ENCODE peak calls at places on chromosome 18, in nine cellular contexts. One of them, this sample, is unnamed.

GRCh38 chr18:31498450-31499156 is 626 bp downstream of the DSG2 start:
- DNase-seq in neural progenitor cell: peak
- DNase-seq in esophagus muscularis mucosa: no peak
- DNase-seq in RWPE1: no peak
- DNase-seq in progenitor cell of endocrine pancreas: no peak
- DNase-seq in AG09309: no peak
- DNase-seq in cardiac muscle cell: no peak
- DNase-seq in cardiac fibroblast: peak
- DNase-seq in Calu3: no peak
- DNase-seq in this sample: no peak

GRCh38 chr18:47996091-47996541 is 65.7 kb upstream of the SMAD2 start:
- DNase-seq in neural progenitor cell: peak
- DNase-seq in esophagus muscularis mucosa: no peak
- DNase-seq in RWPE1: no peak
- DNase-seq in progenitor cell of endocrine pancreas: no peak
- DNase-seq in AG09309: no peak
- DNase-seq in cardiac muscle cell: no peak
- DNase-seq in cardiac fibroblast: no peak
- DNase-seq in Calu3: no peak
- DNase-seq in this sample: peak

GRCh38 chr18:43078485-43079092 is 36.9 kb downstream of the RIT2 start:
- DNase-seq in neural progenitor cell: peak
- DNase-seq in esophagus muscularis mucosa: no peak
- DNase-seq in RWPE1: no peak
- DNase-seq in progenitor cell of endocrine pancreas: no peak
- DNase-seq in AG09309: no peak
- DNase-seq in cardiac muscle cell: peak
- DNase-seq in cardiac fibroblast: no peak
- DNase-seq in Calu3: no peak
- DNase-seq in this sample: no peak

GRCh38 chr18:48739266-48740067 is 200.6 kb downstream of the CTIF start:
- DNase-seq in neural progenitor cell: no peak
- DNase-seq in esophagus muscularis mucosa: no peak
- DNase-seq in RWPE1: no peak
- DNase-seq in progenitor cell of endocrine pancreas: no peak
- DNase-seq in AG09309: no peak
- DNase-seq in cardiac muscle cell: no peak
- DNase-seq in cardiac fibroblast: no peak
- DNase-seq in Calu3: no peak
- DNase-seq in this sample: no peak

GRCh38 chr18:79597176-79598045 is 82.2 kb upstream of the CTDP1 start:
- DNase-seq in neural progenitor cell: no peak
- DNase-seq in esophagus muscularis mucosa: no peak
- DNase-seq in RWPE1: no peak
- DNase-seq in progenitor cell of endocrine pancreas: no peak
- DNase-seq in AG09309: no peak
- DNase-seq in cardiac muscle cell: no peak
- DNase-seq in cardiac fibroblast: no peak
- DNase-seq in Calu3: no peak
- DNase-seq in this sample: no peak

GRCh38 chr18:27223570-27224340 is 38.6 kb upstream of the CHST9 start:
- DNase-seq in neural progenitor cell: peak
- DNase-seq in esophagus muscularis mucosa: no peak
- DNase-seq in RWPE1: no peak
- DNase-seq in progenitor cell of endocrine pancreas: no peak
- DNase-seq in AG09309: no peak
- DNase-seq in cardiac muscle cell: no peak
- DNase-seq in cardiac fibroblast: no peak
- DNase-seq in Calu3: peak
- DNase-seq in this sample: no peak

GRCh38 chr18:68778280-68778875 is 19.5 kb upstream of the CCDC102B start:
- DNase-seq in neural progenitor cell: no peak
- DNase-seq in esophagus muscularis mucosa: no peak
- DNase-seq in RWPE1: no peak
- DNase-seq in progenitor cell of endocrine pancreas: no peak
- DNase-seq in AG09309: no peak
- DNase-seq in cardiac muscle cell: no peak
- DNase-seq in cardiac fibroblast: no peak
- DNase-seq in Calu3: no peak
- DNase-seq in this sample: no peak

GRCh38 chr18:70373062-70373519 is 84.2 kb downstream of the SOCS6 start:
- DNase-seq in neural progenitor cell: no peak
- DNase-seq in esophagus muscularis mucosa: no peak
- DNase-seq in RWPE1: peak
- DNase-seq in progenitor cell of endocrine pancreas: no peak
- DNase-seq in AG09309: peak
- DNase-seq in cardiac muscle cell: no peak
- DNase-seq in cardiac fibroblast: peak
- DNase-seq in Calu3: no peak
- DNase-seq in this sample: no peak

GRCh38 chr18:72768681-72769229 is 99.0 kb downstream of the NETO1 start:
- DNase-seq in neural progenitor cell: peak
- DNase-seq in esophagus muscularis mucosa: no peak
- DNase-seq in RWPE1: no peak
- DNase-seq in progenitor cell of endocrine pancreas: no peak
- DNase-seq in AG09309: no peak
- DNase-seq in cardiac muscle cell: no peak
- DNase-seq in cardiac fibroblast: no peak
- DNase-seq in Calu3: no peak
- DNase-seq in this sample: no peak

GRCh38 chr18:48191494-48191893 is 217.7 kb downstream of the ZBTB7C start:
- DNase-seq in neural progenitor cell: peak
- DNase-seq in esophagus muscularis mucosa: no peak
- DNase-seq in RWPE1: no peak
- DNase-seq in progenitor cell of endocrine pancreas: no peak
- DNase-seq in AG09309: no peak
- DNase-seq in cardiac muscle cell: peak
- DNase-seq in cardiac fibroblast: no peak
- DNase-seq in Calu3: no peak
- DNase-seq in this sample: no peak

GRCh38 chr18:2515908-2516625 is 55.2 kb downstream of the METTL4 start:
- DNase-seq in neural progenitor cell: no peak
- DNase-seq in esophagus muscularis mucosa: no peak
- DNase-seq in RWPE1: peak
- DNase-seq in progenitor cell of endocrine pancreas: no peak
- DNase-seq in AG09309: peak
- DNase-seq in cardiac muscle cell: no peak
- DNase-seq in cardiac fibroblast: peak
- DNase-seq in Calu3: peak
- DNase-seq in this sample: no peak

GRCh38 chr18:70494524-70494923 is 205.7 kb downstream of the SOCS6 start:
- DNase-seq in neural progenitor cell: no peak
- DNase-seq in esophagus muscularis mucosa: no peak
- DNase-seq in RWPE1: no peak
- DNase-seq in progenitor cell of endocrine pancreas: no peak
- DNase-seq in AG09309: no peak
- DNase-seq in cardiac muscle cell: no peak
- DNase-seq in cardiac fibroblast: no peak
- DNase-seq in Calu3: no peak
- DNase-seq in this sample: no peak

GRCh38 chr18:79529296-79529695 is 133.6 kb downstream of the NFATC1 start:
- DNase-seq in neural progenitor cell: no peak
- DNase-seq in esophagus muscularis mucosa: no peak
- DNase-seq in RWPE1: no peak
- DNase-seq in progenitor cell of endocrine pancreas: no peak
- DNase-seq in AG09309: no peak
- DNase-seq in cardiac muscle cell: no peak
- DNase-seq in cardiac fibroblast: no peak
- DNase-seq in Calu3: no peak
- DNase-seq in this sample: no peak

GRCh38 chr18:9608728-9609127 is 5.6 kb downstream of the PPP4R1 start:
- DNase-seq in neural progenitor cell: no peak
- DNase-seq in esophagus muscularis mucosa: no peak
- DNase-seq in RWPE1: no peak
- DNase-seq in progenitor cell of endocrine pancreas: no peak
- DNase-seq in AG09309: no peak
- DNase-seq in cardiac muscle cell: no peak
- DNase-seq in cardiac fibroblast: no peak
- DNase-seq in Calu3: no peak
- DNase-seq in this sample: no peak

GRCh38 chr18:72672364-72673151 is 128.4 kb upstream of the CBLN2 start:
- DNase-seq in neural progenitor cell: peak
- DNase-seq in esophagus muscularis mucosa: no peak
- DNase-seq in RWPE1: peak
- DNase-seq in progenitor cell of endocrine pancreas: no peak
- DNase-seq in AG09309: peak
- DNase-seq in cardiac muscle cell: peak
- DNase-seq in cardiac fibroblast: peak
- DNase-seq in Calu3: peak
- DNase-seq in this sample: no peak

GRCh38 chr18:44507729-44508325 is 172.9 kb upstream of the SETBP1 start:
- DNase-seq in neural progenitor cell: no peak
- DNase-seq in esophagus muscularis mucosa: no peak
- DNase-seq in RWPE1: no peak
- DNase-seq in progenitor cell of endocrine pancreas: no peak
- DNase-seq in AG09309: no peak
- DNase-seq in cardiac muscle cell: peak
- DNase-seq in cardiac fibroblast: peak
- DNase-seq in Calu3: no peak
- DNase-seq in this sample: no peak

GRCh38 chr18:22387364-22387763 is 30.4 kb downstream of the CTAGE1 start:
- DNase-seq in neural progenitor cell: no peak
- DNase-seq in esophagus muscularis mucosa: no peak
- DNase-seq in RWPE1: no peak
- DNase-seq in progenitor cell of endocrine pancreas: no peak
- DNase-seq in AG09309: no peak
- DNase-seq in cardiac muscle cell: no peak
- DNase-seq in cardiac fibroblast: no peak
- DNase-seq in Calu3: no peak
- DNase-seq in this sample: no peak

GRCh38 chr18:62898359-62898758 is 183.0 kb downstream of the PHLPP1 start:
- DNase-seq in neural progenitor cell: no peak
- DNase-seq in esophagus muscularis mucosa: no peak
- DNase-seq in RWPE1: no peak
- DNase-seq in progenitor cell of endocrine pancreas: no peak
- DNase-seq in AG09309: no peak
- DNase-seq in cardiac muscle cell: no peak
- DNase-seq in cardiac fibroblast: no peak
- DNase-seq in Calu3: no peak
- DNase-seq in this sample: no peak

GRCh38 chr18:79789901-79790885 is 7.5 kb upstream of the KCNG2 start:
- DNase-seq in neural progenitor cell: no peak
- DNase-seq in esophagus muscularis mucosa: no peak
- DNase-seq in RWPE1: no peak
- DNase-seq in progenitor cell of endocrine pancreas: no peak
- DNase-seq in AG09309: no peak
- DNase-seq in cardiac muscle cell: no peak
- DNase-seq in cardiac fibroblast: no peak
- DNase-seq in Calu3: no peak
- DNase-seq in this sample: no peak

GRCh38 chr18:79962311-79962710 is 2.1 kb upstream of the HSBP1L1 start:
- DNase-seq in neural progenitor cell: no peak
- DNase-seq in esophagus muscularis mucosa: no peak
- DNase-seq in RWPE1: peak
- DNase-seq in progenitor cell of endocrine pancreas: no peak
- DNase-seq in AG09309: no peak
- DNase-seq in cardiac muscle cell: no peak
- DNase-seq in cardiac fibroblast: no peak
- DNase-seq in Calu3: peak
- DNase-seq in this sample: peak

GRCh38 chr18:489244-490023 is 11.1 kb downstream of the COLEC12 start:
- DNase-seq in neural progenitor cell: no peak
- DNase-seq in esophagus muscularis mucosa: no peak
- DNase-seq in RWPE1: no peak
- DNase-seq in progenitor cell of endocrine pancreas: no peak
- DNase-seq in AG09309: no peak
- DNase-seq in cardiac muscle cell: no peak
- DNase-seq in cardiac fibroblast: peak
- DNase-seq in Calu3: no peak
- DNase-seq in this sample: no peak

GRCh38 chr18:58391932-58392331 is 237.0 kb downstream of the ALPK2 start:
- DNase-seq in neural progenitor cell: peak
- DNase-seq in esophagus muscularis mucosa: no peak
- DNase-seq in RWPE1: no peak
- DNase-seq in progenitor cell of endocrine pancreas: no peak
- DNase-seq in AG09309: no peak
- DNase-seq in cardiac muscle cell: no peak
- DNase-seq in cardiac fibroblast: no peak
- DNase-seq in Calu3: no peak
- DNase-seq in this sample: no peak

GRCh38 chr18:59996370-59996966 is 96.7 kb downstream of the PMAIP1 start:
- DNase-seq in neural progenitor cell: peak
- DNase-seq in esophagus muscularis mucosa: no peak
- DNase-seq in RWPE1: peak
- DNase-seq in progenitor cell of endocrine pancreas: peak
- DNase-seq in AG09309: peak
- DNase-seq in cardiac muscle cell: peak
- DNase-seq in cardiac fibroblast: peak
- DNase-seq in Calu3: peak
- DNase-seq in this sample: no peak
- TF ChIP-seq CTCF in neural progenitor cell: peak
- TF ChIP-seq CTCF in esophagus muscularis mucosa: peak
- TF ChIP-seq CTCF in RWPE1: peak
- TF ChIP-seq CTCF in progenitor cell of endocrine pancreas: peak
- TF ChIP-seq CTCF in AG09309: peak
- TF ChIP-seq CTCF in cardiac muscle cell: peak
- TF ChIP-seq CTCF in cardiac fibroblast: peak
- TF ChIP-seq CTCF in Calu3: peak
- TF ChIP-seq CTCF in this sample: no peak

GRCh38 chr18:75635096-75635495 is 207.6 kb upstream of the SMIM21 start:
- DNase-seq in neural progenitor cell: no peak
- DNase-seq in esophagus muscularis mucosa: no peak
- DNase-seq in RWPE1: no peak
- DNase-seq in progenitor cell of endocrine pancreas: no peak
- DNase-seq in AG09309: no peak
- DNase-seq in cardiac muscle cell: no peak
- DNase-seq in cardiac fibroblast: no peak
- DNase-seq in Calu3: no peak
- DNase-seq in this sample: no peak
- TF ChIP-seq CTCF in neural progenitor cell: no peak
- TF ChIP-seq CTCF in esophagus muscularis mucosa: no peak
- TF ChIP-seq CTCF in RWPE1: no peak
- TF ChIP-seq CTCF in progenitor cell of endocrine pancreas: no peak
- TF ChIP-seq CTCF in AG09309: no peak
- TF ChIP-seq CTCF in cardiac muscle cell: no peak
- TF ChIP-seq CTCF in cardiac fibroblast: no peak
- TF ChIP-seq CTCF in Calu3: no peak
- TF ChIP-seq CTCF in this sample: no peak

GRCh38 chr18:54622084-54622483 is 31.0 kb downstream of the DYNAP start:
- DNase-seq in neural progenitor cell: no peak
- DNase-seq in esophagus muscularis mucosa: no peak
- DNase-seq in RWPE1: no peak
- DNase-seq in progenitor cell of endocrine pancreas: no peak
- DNase-seq in AG09309: no peak
- DNase-seq in cardiac muscle cell: no peak
- DNase-seq in cardiac fibroblast: no peak
- DNase-seq in Calu3: no peak
- DNase-seq in this sample: no peak
- TF ChIP-seq CTCF in neural progenitor cell: no peak
- TF ChIP-seq CTCF in esophagus muscularis mucosa: no peak
- TF ChIP-seq CTCF in RWPE1: no peak
- TF ChIP-seq CTCF in progenitor cell of endocrine pancreas: peak
- TF ChIP-seq CTCF in AG09309: no peak
- TF ChIP-seq CTCF in cardiac muscle cell: peak
- TF ChIP-seq CTCF in cardiac fibroblast: no peak
- TF ChIP-seq CTCF in Calu3: no peak
- TF ChIP-seq CTCF in this sample: no peak

DNA sequence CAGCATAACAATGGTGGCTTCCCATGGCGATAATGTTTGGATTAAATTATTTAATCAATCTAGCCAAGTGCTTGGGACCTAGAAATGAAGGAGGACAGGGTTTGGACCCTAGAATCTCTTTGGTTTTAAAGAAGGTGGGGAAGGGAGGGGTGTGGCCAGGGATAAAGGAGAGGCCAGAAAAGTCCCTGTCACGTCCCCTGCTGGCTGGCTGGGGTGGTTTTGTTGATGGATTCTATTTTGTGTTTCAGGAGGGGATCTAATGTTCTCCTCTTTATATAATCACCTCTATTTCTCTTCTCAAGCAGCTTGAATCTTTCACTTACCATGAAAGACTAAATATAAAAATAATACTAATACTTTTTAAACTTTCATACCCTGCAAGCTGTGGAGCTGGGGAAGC is 52.6 kb upstream of the GALR1 start:
- DNase-seq in neural progenitor cell: no peak
- DNase-seq in esophagus muscularis mucosa: no peak
- DNase-seq in RWPE1: no peak
- DNase-seq in progenitor cell of endocrine pancreas: no peak
- DNase-seq in AG09309: no peak
- DNase-seq in cardiac muscle cell: no peak
- DNase-seq in cardiac fibroblast: no peak
- DNase-seq in Calu3: no peak
- DNase-seq in this sample: no peak
- TF ChIP-seq CTCF in neural progenitor cell: peak
- TF ChIP-seq CTCF in esophagus muscularis mucosa: no peak
- TF ChIP-seq CTCF in RWPE1: no peak
- TF ChIP-seq CTCF in progenitor cell of endocrine pancreas: peak
- TF ChIP-seq CTCF in AG09309: peak
- TF ChIP-seq CTCF in cardiac muscle cell: peak
- TF ChIP-seq CTCF in cardiac fibroblast: no peak
- TF ChIP-seq CTCF in Calu3: peak
- TF ChIP-seq CTCF in this sample: no peak